ENCODE peak calls at places on chromosomes 16 and 17, in four cellular contexts. One of them, this sample, is unnamed.

GRCh38 chr17:45663772-45664171 is 120.3 kb upstream of the CRHR1 start:
- DNase-seq in IMR-90: no peak
- DNase-seq in H1: no peak
- DNase-seq in mesendoderm: no peak
- DNase-seq in this sample: no peak

GRCh38 chr17:76238847-76239537 is 1.3 kb downstream of the RNF157 start:
- DNase-seq in mesendoderm: no peak
- DNase-seq in IMR-90: no peak
- DNase-seq in H1: no peak
- DNase-seq in this sample: no peak

GRCh38 chr16:70678898-70679652 is 6.8 kb downstream of the MTSS2 start:
- DNase-seq in H1: no peak
- DNase-seq in mesendoderm: peak; percentile 59
- DNase-seq in IMR-90: no peak
- DNase-seq in this sample: no peak

GRCh38 chr17:79027274-79027924 is 3.4 kb downstream of the C1QTNF1 start:
- DNase-seq in IMR-90: no peak
- DNase-seq in H1: no peak
- DNase-seq in mesendoderm: peak; percentile 58
- DNase-seq in this sample: no peak

GRCh38 chr16:9053006-9053601 is 38.3 kb upstream of the HAPSTR1 start:
- DNase-seq in IMR-90: peak; percentile 75
- DNase-seq in mesendoderm: peak; percentile 99
- DNase-seq in H1: peak; percentile 86
- DNase-seq in this sample: peak; percentile 98

GRCh38 chr17:279356-279755 is 73.3 kb downstream of the RPH3AL start:
- DNase-seq in H1: no peak
- DNase-seq in IMR-90: no peak
- DNase-seq in mesendoderm: no peak
- DNase-seq in this sample: no peak

GRCh38 chr17:52237151-52237550 is 78.6 kb upstream of the CA10 start:
- DNase-seq in IMR-90: no peak
- DNase-seq in H1: no peak
- DNase-seq in mesendoderm: no peak
- DNase-seq in this sample: no peak

GRCh38 chr17:17751489-17751995 is 70.3 kb downstream of the RAI1 start:
- DNase-seq in H1: no peak
- DNase-seq in mesendoderm: no peak
- DNase-seq in IMR-90: no peak
- DNase-seq in this sample: no peak

GRCh38 chr17:17236295-17237025 is 508 bp downstream of the FLCN start:
- DNase-seq in H1: no peak
- DNase-seq in IMR-90: peak; percentile 31
- DNase-seq in mesendoderm: peak; percentile 74
- DNase-seq in this sample: no peak

GRCh38 chr17:55154101-55154500 is 110.7 kb upstream of the HLF start:
- DNase-seq in mesendoderm: peak; percentile 36
- DNase-seq in H1: no peak
- DNase-seq in IMR-90: no peak
- DNase-seq in this sample: no peak

GRCh38 chr17:48100160-48100559 is 1.1 kb downstream of the CBX1 start:
- DNase-seq in mesendoderm: no peak
- DNase-seq in H1: no peak
- DNase-seq in IMR-90: peak; percentile 62
- DNase-seq in this sample: no peak

GRCh38 chr16:24152826-24153225 is 103.3 kb upstream of the CACNG3 start:
- DNase-seq in mesendoderm: peak; percentile 82
- DNase-seq in IMR-90: no peak
- DNase-seq in H1: no peak
- DNase-seq in this sample: no peak

GRCh38 chr16:3652373-3653037 is 2.0 kb upstream of the DNASE1 start:
- DNase-seq in H1: no peak
- DNase-seq in mesendoderm: no peak
- DNase-seq in IMR-90: no peak
- DNase-seq in this sample: no peak

GRCh38 chr17:18963126-18964017 is 11.4 kb downstream of the SLC5A10 start:
- DNase-seq in IMR-90: peak; percentile 50
- DNase-seq in mesendoderm: no peak
- DNase-seq in H1: no peak
- DNase-seq in this sample: no peak

GRCh38 chr16:81878529-81878928 is 99.4 kb downstream of the PLCG2 start:
- DNase-seq in H1: no peak
- DNase-seq in IMR-90: no peak
- DNase-seq in mesendoderm: no peak
- DNase-seq in this sample: no peak

GRCh38 chr16:64051826-64052225 is 1070.0 kb downstream of the CDH11 start:
- DNase-seq in mesendoderm: peak; percentile 47
- DNase-seq in IMR-90: no peak
- DNase-seq in H1: no peak
- DNase-seq in this sample: no peak

GRCh38 chr17:28895794-28896447 is 1.6 kb downstream of the FLOT2 start:
- DNase-seq in IMR-90: no peak
- DNase-seq in H1: no peak
- DNase-seq in mesendoderm: no peak
- DNase-seq in this sample: no peak

GRCh38 chr17:38609280-38610031 is 3.7 kb upstream of the SRCIN1 start:
- DNase-seq in IMR-90: no peak
- DNase-seq in H1: peak; percentile 84
- DNase-seq in mesendoderm: peak; percentile 93
- DNase-seq in this sample: peak; percentile 99

GRCh38 chr17:76132574-76133338 is 8.3 kb downstream of the FOXJ1 start:
- DNase-seq in IMR-90: no peak
- DNase-seq in mesendoderm: peak; percentile 71
- DNase-seq in H1: peak; percentile 88
- DNase-seq in this sample: peak; percentile 98

GRCh38 chr16:47983999-47984580 is 171.7 kb downstream of the ABCC12 start:
- DNase-seq in mesendoderm: no peak
- DNase-seq in H1: no peak
- DNase-seq in IMR-90: no peak
- DNase-seq in this sample: no peak

GRCh38 chr17:57833597-57833939 is 16.3 kb downstream of the MRPS23 start:
- DNase-seq in H1: no peak
- DNase-seq in mesendoderm: no peak
- DNase-seq in IMR-90: no peak
- DNase-seq in this sample: no peak

GRCh38 chr16:66661210-66661560 is 35.4 kb downstream of the CMTM4 start:
- DNase-seq in IMR-90: no peak
- DNase-seq in mesendoderm: no peak
- DNase-seq in H1: no peak
- DNase-seq in this sample: no peak

GRCh38 chr17:13030459-13031305 is 12.9 kb upstream of the ELAC2 start:
- DNase-seq in IMR-90: peak; percentile 50
- DNase-seq in H1: peak; percentile 67
- DNase-seq in mesendoderm: peak; percentile 70
- DNase-seq in this sample: peak; percentile 64

GRCh38 chr17:75691371-75692290 is 24.5 kb downstream of the SAP30BP start:
- DNase-seq in H1: no peak
- DNase-seq in IMR-90: peak; percentile 28
- DNase-seq in mesendoderm: no peak
- DNase-seq in this sample: no peak

GRCh38 chr17:47945529-47946508 is 4.4 kb downstream of the PNPO start:
- DNase-seq in mesendoderm: no peak
- DNase-seq in IMR-90: no peak
- DNase-seq in H1: no peak
- DNase-seq in this sample: no peak

GRCh38 chr17:74776990-74777389 is 845 bp upstream of the NAT9 start:
- DNase-seq in IMR-90: no peak
- DNase-seq in H1: no peak
- DNase-seq in mesendoderm: peak; percentile 56
- DNase-seq in this sample: no peak

GRCh38 chr16:49854227-49855203 is 1.4 kb downstream of the ZNF423 start:
- DNase-seq in H1: no peak
- DNase-seq in IMR-90: no peak
- DNase-seq in mesendoderm: peak; percentile 74
- DNase-seq in this sample: no peak

GRCh38 chr17:30586818-30587595 is 109.8 kb downstream of the GOSR1 start:
- DNase-seq in mesendoderm: no peak
- DNase-seq in IMR-90: peak; percentile 86
- DNase-seq in H1: no peak
- DNase-seq in this sample: no peak

GRCh38 chr17:28173071-28173561 is 130.6 kb downstream of the NLK start:
- DNase-seq in IMR-90: no peak
- DNase-seq in H1: no peak
- DNase-seq in mesendoderm: peak; percentile 57
- DNase-seq in this sample: no peak

GRCh38 chr16:30054959-30055553 is 10.5 kb upstream of the ALDOA start:
- DNase-seq in mesendoderm: peak; percentile 80
- DNase-seq in H1: peak; percentile 89
- DNase-seq in IMR-90: no peak
- DNase-seq in this sample: peak; percentile 86

GRCh38 chr16:333406-334094 is 19.0 kb downstream of the AXIN1 start:
- DNase-seq in H1: no peak
- DNase-seq in IMR-90: no peak
- DNase-seq in mesendoderm: no peak
- DNase-seq in this sample: no peak

GRCh38 chr16:77762260-77762659 is 26.1 kb upstream of the VAT1L start:
- DNase-seq in H1: no peak
- DNase-seq in mesendoderm: no peak
- DNase-seq in IMR-90: no peak
- DNase-seq in this sample: no peak

GRCh38 chr16:57297856-57298255 is 13.4 kb upstream of the PLLP start:
- DNase-seq in IMR-90: no peak
- DNase-seq in mesendoderm: peak; percentile 39
- DNase-seq in H1: no peak
- DNase-seq in this sample: peak; percentile 47

GRCh38 chr16:87951550-87952538 is 610 bp downstream of the BANP start:
- DNase-seq in IMR-90: no peak
- DNase-seq in H1: no peak
- DNase-seq in mesendoderm: peak; percentile 29
- DNase-seq in this sample: no peak

GRCh38 chr16:85420501-85421337 is 192.4 kb upstream of the GSE1 start:
- DNase-seq in mesendoderm: peak; percentile 74
- DNase-seq in H1: peak; percentile 96
- DNase-seq in IMR-90: peak; percentile 20
- DNase-seq in this sample: peak; percentile 78

GRCh38 chr17:29215717-29216116 is 30.9 kb upstream of the CRYBA1 start:
- DNase-seq in IMR-90: peak; percentile 55
- DNase-seq in H1: no peak
- DNase-seq in mesendoderm: peak; percentile 40
- DNase-seq in this sample: no peak

GRCh38 chr16:46972429-46972970 is 974 bp downstream of the DNAJA2 start:
- DNase-seq in IMR-90: peak; percentile 32
- DNase-seq in mesendoderm: no peak
- DNase-seq in H1: no peak
- DNase-seq in this sample: no peak
- H4K5ac ChIP-seq in IMR-90: peak overlapping the region; percentile 54
- H4K5ac ChIP-seq in mesendoderm: no peak overlapping the region
- H4K5ac ChIP-seq in H1: peak overlapping the region; percentile 45
- H4K5ac ChIP-seq in this sample: peak overlapping the region; percentile 15

GRCh38 chr17:6476834-6477210 is 32.6 kb downstream of the PIMREG start:
- DNase-seq in IMR-90: no peak
- DNase-seq in H1: no peak
- DNase-seq in mesendoderm: peak; percentile 32
- DNase-seq in this sample: no peak
- H2BK5ac ChIP-seq in IMR-90: no peak overlapping the region
- H2BK5ac ChIP-seq in H1: no peak overlapping the region
- H2BK5ac ChIP-seq in mesendoderm: no peak overlapping the region
- H2BK5ac ChIP-seq in this sample: no peak overlapping the region

GRCh38 chr17:83115202-83115651 is 35.8 kb downstream of the METRNL start:
- DNase-seq in IMR-90: no peak
- DNase-seq in mesendoderm: no peak
- DNase-seq in H1: no peak
- DNase-seq in this sample: no peak
- H4K5ac ChIP-seq in IMR-90: no peak overlapping the region
- H4K5ac ChIP-seq in mesendoderm: no peak overlapping the region
- H4K5ac ChIP-seq in H1: no peak overlapping the region
- H4K5ac ChIP-seq in this sample: no peak overlapping the region

GRCh38 chr16:73154063-73154870 is 106.3 kb upstream of the ZFHX3 start:
- DNase-seq in mesendoderm: no peak
- DNase-seq in IMR-90: no peak
- DNase-seq in H1: no peak
- DNase-seq in this sample: no peak
- H2BK5ac ChIP-seq in mesendoderm: no peak overlapping the region
- H2BK5ac ChIP-seq in IMR-90: no peak overlapping the region
- H2BK5ac ChIP-seq in H1: no peak overlapping the region
- H2BK5ac ChIP-seq in this sample: no peak overlapping the region

DNA sequence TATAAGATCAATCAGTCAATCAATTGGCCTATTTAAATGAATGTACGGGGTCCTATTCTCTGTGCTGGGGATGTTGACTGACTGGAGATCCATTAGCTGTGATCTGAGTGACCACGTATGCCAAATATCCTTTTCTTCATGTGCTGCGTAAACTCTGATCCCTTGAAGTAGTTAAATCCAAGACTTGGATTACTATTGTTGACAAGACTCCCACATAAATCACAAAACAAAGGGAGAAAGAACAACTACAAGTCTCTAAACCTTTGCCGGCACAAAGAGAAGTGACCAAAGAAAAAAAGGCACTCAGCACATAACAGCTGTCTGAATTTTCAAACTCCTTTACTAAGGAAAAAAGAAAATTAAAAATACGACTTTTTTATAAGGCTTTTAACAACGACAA is 559.9 kb upstream of the CDH8 start:
- DNase-seq in mesendoderm: no peak
- DNase-seq in H1: no peak
- DNase-seq in IMR-90: no peak
- DNase-seq in this sample: no peak
- H4K5ac ChIP-seq in mesendoderm: no peak overlapping the region
- H4K5ac ChIP-seq in H1: no peak overlapping the region
- H4K5ac ChIP-seq in IMR-90: no peak overlapping the region
- H4K5ac ChIP-seq in this sample: no peak overlapping the region

GRCh38 chr17:59830846-59831486 is 61.8 kb downstream of the TUBD1 start:
- DNase-seq in IMR-90: no peak
- DNase-seq in H1: no peak
- DNase-seq in mesendoderm: no peak
- DNase-seq in this sample: no peak
- H2BK5ac ChIP-seq in IMR-90: peak overlapping the region; percentile 99
- H2BK5ac ChIP-seq in H1: no peak overlapping the region
- H2BK5ac ChIP-seq in mesendoderm: peak overlapping the region; percentile 27
- H2BK5ac ChIP-seq in this sample: no peak overlapping the region

GRCh38 chr17:81210868-81211267 is 11.9 kb downstream of the CEP131 start:
- DNase-seq in H1: no peak
- DNase-seq in mesendoderm: peak; percentile 23
- DNase-seq in IMR-90: no peak
- DNase-seq in this sample: no peak
- H4K5ac ChIP-seq in H1: no peak overlapping the region
- H4K5ac ChIP-seq in mesendoderm: no peak overlapping the region
- H4K5ac ChIP-seq in IMR-90: no peak overlapping the region
- H4K5ac ChIP-seq in this sample: no peak overlapping the region